ENCODE peak calls at places on chromosomes 5 and 9, in four cellular contexts. B, P, F and X are unnamed samples.

GRCh38 chr9:88429595-88430430 is 41.6 kb downstream of the SPIN1 start:
- DNase-seq in B (no peak), P (no peak), F (no peak), X (no peak)

GRCh38 chr5:174044451-174044850 is 1.1 kb upstream of the NSG2 start:
- DNase-seq in P (no peak), F (no peak), B (no peak), X (no peak)

GRCh38 chr9:132411091-132411508 is 1.1 kb downstream of the CFAP77 start:
- DNase-seq in P (peak), B (no peak), F (peak), X (peak)

GRCh38 chr9:18371621-18372020 is 102.3 kb upstream of the ADAMTSL1 start:
- DNase-seq in P (no peak), B (no peak), F (no peak), X (no peak)

GRCh38 chr5:87383216-87383615 is 29.5 kb downstream of the CCNH start:
- DNase-seq in P (no peak), F (no peak), B (no peak), X (no peak)

GRCh38 chr5:43947870-43948269 is 344.9 kb downstream of the NNT start:
- DNase-seq in P (no peak), B (no peak), F (no peak), X (no peak)

GRCh38 chr5:42772265-42772993 is 15.8 kb downstream of the CCDC152 start:
- DNase-seq in B (no peak), P (peak), F (no peak), X (peak)

GRCh38 chr5:65262590-65263189 is 219.0 kb downstream of the ADAMTS6 start:
- DNase-seq in B (peak), P (no peak), F (no peak), X (peak)

GRCh38 chr5:55997742-55998351 is 3.1 kb upstream of the IL6ST start:
- DNase-seq in P (peak), F (no peak), B (no peak), X (peak)

GRCh38 chr5:59020611-59021285 is 437.9 kb downstream of the RAB3C start:
- DNase-seq in P (peak), F (no peak), B (no peak), X (peak)

GRCh38 chr5:109924708-109925107 is 235.0 kb downstream of the MAN2A1 start:
- DNase-seq in P (no peak), F (no peak), B (no peak), X (no peak)

GRCh38 chr5:89117131-89117644 is 234.2 kb upstream of the MEF2C start:
- DNase-seq in P (peak), B (no peak), F (no peak), X (peak)

GRCh38 chr5:176725521-176725920 is 78.2 kb downstream of the TSPAN17 start:
- DNase-seq in B (no peak), F (no peak), P (no peak), X (no peak)

GRCh38 chr5:157479612-157480510 is 19.8 kb downstream of the NIPAL4 start:
- DNase-seq in F (no peak), B (no peak), P (no peak), X (no peak)

GRCh38 chr5:79872309-79872708 is 118.8 kb downstream of the MTX3 start:
- DNase-seq in F (no peak), P (no peak), B (no peak), X (no peak)

GRCh38 chr9:13281356-13282016 is 2.0 kb upstream of the MPDZ start:
- DNase-seq in F (no peak), B (no peak), P (no peak), X (no peak)